ENCODE peak calls at places on chromosome 17, in five cellular contexts. Z is RCC 7860, C is ELF-1, G is T1000, D is M059J. M is an unnamed sample.

GRCh38 chr17:15469260-15469659 is 1.8 kb upstream of the CDRT4 start:
- DNase-seq in D (peak; percentile 79), Z (no peak), G (no peak), C (no peak), M (no peak)

GRCh38 chr17:70687421-70687820 is 518.1 kb downstream of the KCNJ2 start:
- DNase-seq in Z (no peak), D (no peak), C (no peak), G (no peak), M (no peak)

GRCh38 chr17:49952912-49953497 is 16.0 kb upstream of the DLX4 start:
- DNase-seq in Z (peak; percentile 23), G (peak; percentile 31), D (peak; percentile 79), C (no peak), M (no peak)

GRCh38 chr17:66975614-66976378 is 11.3 kb downstream of the CACNG4 start:
- DNase-seq in Z (no peak), D (peak; percentile 44), G (no peak), C (peak; percentile 67), M (no peak)

GRCh38 chr17:80780381-80781187 is 211.1 kb upstream of the CHMP6 start:
- DNase-seq in Z (no peak), D (no peak), G (no peak), C (no peak), M (no peak)

GRCh38 chr17:31572341-31572740 is 180.9 kb downstream of the RAB11FIP4 start:
- DNase-seq in D (no peak), C (no peak), Z (no peak), G (no peak), M (no peak)

GRCh38 chr17:79046501-79047280 is 22.7 kb downstream of the C1QTNF1 start:
- DNase-seq in C (no peak), D (no peak), G (no peak), Z (no peak), M (peak; percentile 74)

GRCh38 chr17:77425791-77426641 is 285.2 kb downstream of the SEC14L1 start:
- DNase-seq in D (peak; percentile 89), G (peak; percentile 58), Z (peak; percentile 90), C (peak; percentile 66), M (peak; percentile 60)

GRCh38 chr17:43701318-43701743 is 39.6 kb upstream of the MEOX1 start:
- DNase-seq in D (peak; percentile 97), G (no peak), Z (peak; percentile 95), C (no peak), M (peak; percentile 78)